ENCODE peak calls at places on chromosomes 11 and 22, in eight cellular contexts. L is cardiac muscle cell; R is CD8-positive, alpha-beta T cell; P is PC-9; M is ascending aorta; A is AG04450; X is lower lobe of right lung; O is lung. N is an unnamed sample.

GRCh38 chr11:61587541-61587941 is 6.7 kb upstream of the SYT7 start:
- DNase-seq in P (peak), O (peak), X (peak), R (peak), L (peak), M (no peak), A (no peak), N (no peak)

GRCh38 chr11:65477271-65478029 is 21.4 kb upstream of the MALAT1 start:
- DNase-seq in P (peak), R (peak), X (peak), O (peak), L (peak), M (peak), A (no peak), N (no peak)

GRCh38 chr11:115151010-115151409 is 353.2 kb downstream of the CADM1 start:
- DNase-seq in M (no peak), P (no peak), L (no peak), X (no peak), O (no peak), A (no peak), R (no peak), N (no peak)

GRCh38 chr11:120547301-120547700 is 35.8 kb downstream of the GRIK4 start:
- DNase-seq in X (no peak), R (no peak), A (no peak), L (no peak), P (no peak), M (no peak), O (no peak), N (no peak)

GRCh38 chr11:86064236-86064803 is 4.6 kb downstream of the PICALM start:
- DNase-seq in O (no peak), P (no peak), X (no peak), M (no peak), R (no peak), L (no peak), A (no peak), N (no peak)

GRCh38 chr11:94020777-94021615 is at the start of gene HEPHL1:
- DNase-seq in P (no peak), L (no peak), R (no peak), M (no peak), A (no peak), O (no peak), X (no peak), N (no peak)

GRCh38 chr22:38861927-38862326 is 10.1 kb downstream of the CBX6 start:
- DNase-seq in L (no peak), O (no peak), X (no peak), A (no peak), P (no peak), M (no peak), R (no peak), N (no peak)

GRCh38 chr11:72308226-72309073 is 64.5 kb upstream of the PHOX2A start:
- DNase-seq in P (no peak), R (no peak), X (no peak), M (no peak), L (no peak), O (no peak), A (peak), N (peak)

GRCh38 chr11:22340803-22341581 is 2.8 kb downstream of the SLC17A6 start:
- DNase-seq in M (no peak), P (no peak), L (peak), R (no peak), O (no peak), A (no peak), X (no peak), N (no peak)
- H3K4me3 ChIP-seq in M (no peak), P (no peak), L (no peak), R (no peak), O (no peak), A (no peak), X (no peak), N (no peak)

GRCh38 chr11:68113986-68114385 is 7.2 kb downstream of the CHKA start:
- DNase-seq in P (no peak), R (no peak), A (peak), L (no peak), M (no peak), O (no peak), X (no peak), N (no peak)
- TF ChIP-seq CTCF in P (no peak), R (no peak), A (peak), L (no peak), M (no peak), O (no peak), X (no peak), N (no peak)

DNA sequence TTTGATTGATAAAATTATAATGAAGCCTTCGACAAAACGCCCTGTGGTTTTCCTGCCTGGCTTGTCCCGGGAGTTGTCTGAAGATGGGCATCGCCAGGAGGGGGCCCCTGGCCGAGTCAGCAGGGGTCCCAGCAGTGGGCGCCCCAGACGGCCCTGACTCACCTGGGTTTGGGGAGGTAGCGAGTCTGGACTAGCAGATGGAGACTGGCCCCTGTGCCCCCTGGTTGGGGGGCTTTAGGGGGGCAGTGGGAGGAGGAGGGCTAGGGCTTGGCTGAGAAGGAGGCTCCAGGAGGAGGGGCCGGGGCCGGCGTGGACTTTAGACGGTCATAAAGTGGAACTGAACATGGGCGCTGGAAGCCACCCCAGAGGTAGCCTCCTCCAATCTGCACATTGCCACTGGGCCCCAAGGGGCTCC is 410 bp upstream of the LIF start:
- DNase-seq in L (no peak), P (no peak), O (no peak), A (no peak), X (no peak), R (no peak), M (no peak), N (no peak)
- H3K4me3 ChIP-seq in L (no peak), P (no peak), O (no peak), A (peak), X (peak), R (peak), M (peak), N (peak)

DNA sequence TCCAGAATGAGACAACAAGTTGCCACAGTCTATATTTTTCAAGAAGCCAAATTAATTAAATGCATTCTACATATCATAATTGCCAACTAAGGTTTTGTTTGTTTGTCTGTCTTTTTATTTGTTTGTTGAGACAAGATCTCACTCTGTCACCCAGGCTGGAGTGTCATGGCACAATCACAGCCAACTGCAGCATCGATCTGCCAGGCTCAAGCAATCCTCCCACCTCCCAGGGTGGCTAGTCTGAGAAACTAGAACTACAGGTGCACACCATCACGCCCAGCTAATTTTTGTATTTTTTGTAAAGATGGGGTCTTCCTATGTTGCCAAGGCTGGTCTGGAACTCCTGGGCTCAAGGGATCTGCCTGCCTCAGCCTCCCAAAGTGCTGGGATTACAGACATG is 140.0 kb downstream of the LRRC4C start:
- DNase-seq in R (no peak), X (no peak), P (no peak), L (no peak), O (no peak), A (no peak), M (no peak), N (no peak)
- TF ChIP-seq CTCF in R (no peak), X (no peak), P (no peak), L (no peak), O (no peak), A (no peak), M (no peak), N (no peak)